ENCODE peak calls at places on chromosomes 2 and 18, in seven cellular contexts. S is stomach; F is CD4-positive, alpha-beta T cell; Q is neural crest cell; P is HFFc6; O is activated CD4-positive, alpha-beta T cell treated with anti-CD3 and anti-CD28 coated beads, Interleukin-2, amount 50 U/mL, for 1 hour; X is stimulated activated CD8-positive, alpha-beta memory T cell treated with anti-CD3 and anti-CD28 coated beads, Interleukin-15, amount 100 ng/mL, for 24 hours. A is an unnamed sample.

GRCh38 chr2:88081924-88082609 is 14.4 kb downstream of the SMYD1 start:
- DNase-seq in X (no peak), P (no peak), S (no peak), Q (no peak), F (no peak), O (no peak), A (no peak)

GRCh38 chr2:25362564-25363145 is 20.9 kb upstream of the DNMT3A start:
- DNase-seq in S (peak), Q (no peak), O (peak), F (peak), P (no peak), X (no peak), A (no peak)

GRCh38 chr2:64426191-64426952 is 27.6 kb upstream of the LGALSL start:
- DNase-seq in Q (no peak), F (no peak), P (no peak), X (no peak), S (no peak), O (no peak), A (no peak)

GRCh38 chr2:42602218-42602936 is 33.9 kb downstream of the MTA3 start:
- DNase-seq in P (no peak), S (no peak), Q (no peak), O (no peak), X (no peak), F (no peak), A (no peak)

GRCh38 chr2:118112771-118113334 is 24.6 kb downstream of the INSIG2 start:
- DNase-seq in S (no peak), P (peak), O (no peak), X (no peak), F (no peak), Q (no peak), A (no peak)

GRCh38 chr2:136135924-136136906 is 18.3 kb upstream of the CXCR4 start:
- DNase-seq in X (no peak), P (no peak), Q (no peak), F (peak), S (peak), O (peak), A (no peak)

GRCh38 chr2:182594286-182594685 is 121.8 kb upstream of the DNAJC10 start:
- DNase-seq in P (peak), F (no peak), X (no peak), S (no peak), O (no peak), Q (no peak), A (no peak)

GRCh38 chr2:23456881-23457760 is 72.1 kb downstream of the KLHL29 start:
- DNase-seq in S (no peak), O (no peak), Q (no peak), F (no peak), P (peak), X (no peak), A (no peak)

GRCh38 chr2:75337619-75338018 is 138.3 kb upstream of the TACR1 start:
- DNase-seq in X (no peak), Q (no peak), P (no peak), F (no peak), O (no peak), S (no peak), A (no peak)

GRCh38 chr2:196635156-196635555 is 4.4 kb upstream of the CCDC150 start:
- DNase-seq in S (no peak), O (no peak), F (no peak), Q (no peak), P (no peak), X (no peak), A (no peak)

GRCh38 chr18:8777846-8778245 is 72.5 kb downstream of the MTCL1 start:
- DNase-seq in O (no peak), F (no peak), X (no peak), P (no peak), Q (no peak), S (no peak), A (no peak)

GRCh38 chr2:43759195-43759594 is 14.6 kb upstream of the DYNC2LI1 start:
- DNase-seq in X (no peak), P (peak), O (no peak), Q (no peak), F (no peak), S (no peak), A (no peak)

GRCh38 chr2:197941715-197942114 is 137.3 kb downstream of the PLCL1 start:
- DNase-seq in F (no peak), X (no peak), Q (no peak), S (no peak), O (no peak), P (no peak), A (no peak)

GRCh38 chr2:144382848-144383247 is 137.1 kb downstream of the ZEB2 start:
- DNase-seq in S (no peak), F (no peak), X (no peak), P (no peak), O (no peak), Q (no peak), A (no peak)

GRCh38 chr2:215615067-215615828 is 179.4 kb upstream of the FN1 start:
- DNase-seq in Q (no peak), X (no peak), S (no peak), O (no peak), F (no peak), P (no peak), A (no peak)

GRCh38 chr2:229416116-229416694 is 145.1 kb upstream of the PID1 start:
- DNase-seq in P (peak), X (no peak), S (peak), F (no peak), O (no peak), Q (no peak), A (no peak)

GRCh38 chr2:45438872-45439665 is 172.0 kb downstream of the SRBD1 start:
- DNase-seq in F (no peak), X (no peak), Q (no peak), P (no peak), S (no peak), O (no peak), A (no peak)

GRCh38 chr2:54459037-54459441 is 2.9 kb downstream of the SPTBN1 start:
- DNase-seq in S (no peak), Q (no peak), X (no peak), P (peak), O (no peak), F (no peak), A (no peak)

GRCh38 chr18:79698668-79699335 is 19.2 kb downstream of the CTDP1 start:
- DNase-seq in S (no peak), O (no peak), F (no peak), Q (no peak), P (peak), X (no peak), A (no peak)

GRCh38 chr2:47035615-47036488 is 119.3 kb downstream of the STPG4 start:
- DNase-seq in X (no peak), O (no peak), F (no peak), S (no peak), P (no peak), Q (no peak), A (no peak)

GRCh38 chr2:85324639-85325465 is 2.9 kb downstream of the TGOLN2 start:
- DNase-seq in P (no peak), X (no peak), Q (no peak), S (no peak), F (no peak), O (no peak), A (no peak)

GRCh38 chr18:7772496-7772861 is 205.4 kb downstream of the PTPRM start:
- DNase-seq in S (no peak), P (no peak), F (no peak), Q (no peak), X (no peak), O (no peak), A (no peak)

GRCh38 chr2:127187831-127188230 is 32.3 kb downstream of the CYP27C1 start:
- DNase-seq in F (no peak), S (no peak), X (no peak), O (no peak), P (no peak), Q (no peak), A (no peak)

GRCh38 chr2:2188344-2189111 is 142.5 kb downstream of the MYT1L start:
- DNase-seq in Q (no peak), P (no peak), X (no peak), O (no peak), F (no peak), S (no peak), A (peak)

GRCh38 chr2:175355246-175355645 is 173.7 kb upstream of the ATP5MC3 start:
- DNase-seq in Q (no peak), S (no peak), F (no peak), P (no peak), O (no peak), X (no peak), A (no peak)

GRCh38 chr2:203814661-203815540 is 52.7 kb upstream of the CTLA4 start:
- DNase-seq in O (peak), Q (peak), P (peak), S (peak), X (no peak), F (peak), A (peak)

A was measured in BE2C.